ENCODE peak calls at places on chromosome 3, in four cellular contexts. A is BE2C, Q is neural crest cell, H is DND-41. Z is an unnamed sample.

GRCh38 chr3:34362910-34363309 is 564.5 kb downstream of the PDCD6IP start:
- DNase-seq in A (no peak), Q (no peak), H (no peak), Z (no peak)

GRCh38 chr3:37608061-37608702 is 253.5 kb upstream of the CTDSPL start:
- DNase-seq in H (no peak), A (no peak), Q (no peak), Z (no peak)

GRCh38 chr3:29533992-29534391 is 253.1 kb downstream of the RBMS3 start:
- DNase-seq in Q (no peak), A (no peak), H (no peak), Z (no peak)

GRCh38 chr3:98645039-98645438 is 51.6 kb upstream of the CPOX start:
- DNase-seq in H (peak), Q (no peak), A (no peak), Z (no peak)

GRCh38 chr3:126527455-126528211 is 3.7 kb downstream of the CHST13 start:
- DNase-seq in H (no peak), Q (no peak), A (no peak), Z (no peak)

GRCh38 chr3:130963444-130963843 is 63.2 kb downstream of the ASTE1 start:
- DNase-seq in A (no peak), Q (no peak), H (no peak), Z (no peak)

GRCh38 chr3:149042766-149043386 is 43.5 kb downstream of the HLTF start:
- DNase-seq in H (no peak), A (no peak), Q (no peak), Z (no peak)

GRCh38 chr3:140091143-140091542 is 156.2 kb downstream of the CLSTN2 start:
- DNase-seq in H (no peak), A (peak), Q (no peak), Z (no peak)

GRCh38 chr3:172129868-172130751 is 90.7 kb downstream of the FNDC3B start:
- DNase-seq in A (peak), H (no peak), Q (no peak), Z (peak)

GRCh38 chr3:107124885-107125284 is 252.4 kb upstream of the CCDC54 start:
- DNase-seq in H (no peak), Q (no peak), A (peak), Z (no peak)

GRCh38 chr3:41920406-41920970 is 41.4 kb downstream of the ULK4 start:
- DNase-seq in H (no peak), A (no peak), Q (no peak), Z (no peak)

GRCh38 chr3:187261541-187261969 is 30.0 kb downstream of the MASP1 start:
- DNase-seq in Q (no peak), H (no peak), A (no peak), Z (no peak)

GRCh38 chr3:31450345-31450744 is 82.4 kb upstream of the STT3B start:
- DNase-seq in Q (no peak), A (no peak), H (no peak), Z (no peak)

GRCh38 chr3:50442940-50443579 is 60.4 kb downstream of the CACNA2D2 start:
- DNase-seq in Q (no peak), A (no peak), H (no peak), Z (no peak)

GRCh38 chr3:12759097-12759679 is at the start of gene TMEM40:
- DNase-seq in A (no peak), Q (no peak), H (no peak), Z (no peak)

GRCh38 chr3:111584724-111585123 is 10.4 kb downstream of the ZBED2 start:
- DNase-seq in A (no peak), H (no peak), Q (no peak), Z (no peak)

DNA sequence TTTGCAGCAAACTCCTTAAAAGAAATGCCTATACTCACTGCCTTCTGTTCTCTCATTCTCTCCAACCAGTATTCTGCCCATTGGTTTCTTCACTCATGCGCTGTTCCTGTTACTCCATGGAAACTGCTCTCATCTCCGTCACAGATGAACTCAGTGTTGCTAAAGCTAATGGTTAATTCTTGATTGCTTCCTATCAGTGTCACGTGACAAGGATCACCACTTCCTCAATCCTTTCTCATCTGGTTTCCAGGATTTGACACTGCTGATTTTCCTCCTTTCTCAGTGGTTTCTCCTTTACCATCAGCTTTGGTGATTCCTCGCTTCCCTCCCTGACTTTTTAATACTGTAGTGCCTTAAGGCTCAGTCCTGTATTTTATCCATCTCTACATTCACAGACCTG is 2.5 kb downstream of the DPH3 start:
- DNase-seq in A (no peak), Q (no peak), H (no peak), Z (no peak)
- TF ChIP-seq CTCF in A (no peak), Q (no peak), H (no peak), Z (no peak)

DNA sequence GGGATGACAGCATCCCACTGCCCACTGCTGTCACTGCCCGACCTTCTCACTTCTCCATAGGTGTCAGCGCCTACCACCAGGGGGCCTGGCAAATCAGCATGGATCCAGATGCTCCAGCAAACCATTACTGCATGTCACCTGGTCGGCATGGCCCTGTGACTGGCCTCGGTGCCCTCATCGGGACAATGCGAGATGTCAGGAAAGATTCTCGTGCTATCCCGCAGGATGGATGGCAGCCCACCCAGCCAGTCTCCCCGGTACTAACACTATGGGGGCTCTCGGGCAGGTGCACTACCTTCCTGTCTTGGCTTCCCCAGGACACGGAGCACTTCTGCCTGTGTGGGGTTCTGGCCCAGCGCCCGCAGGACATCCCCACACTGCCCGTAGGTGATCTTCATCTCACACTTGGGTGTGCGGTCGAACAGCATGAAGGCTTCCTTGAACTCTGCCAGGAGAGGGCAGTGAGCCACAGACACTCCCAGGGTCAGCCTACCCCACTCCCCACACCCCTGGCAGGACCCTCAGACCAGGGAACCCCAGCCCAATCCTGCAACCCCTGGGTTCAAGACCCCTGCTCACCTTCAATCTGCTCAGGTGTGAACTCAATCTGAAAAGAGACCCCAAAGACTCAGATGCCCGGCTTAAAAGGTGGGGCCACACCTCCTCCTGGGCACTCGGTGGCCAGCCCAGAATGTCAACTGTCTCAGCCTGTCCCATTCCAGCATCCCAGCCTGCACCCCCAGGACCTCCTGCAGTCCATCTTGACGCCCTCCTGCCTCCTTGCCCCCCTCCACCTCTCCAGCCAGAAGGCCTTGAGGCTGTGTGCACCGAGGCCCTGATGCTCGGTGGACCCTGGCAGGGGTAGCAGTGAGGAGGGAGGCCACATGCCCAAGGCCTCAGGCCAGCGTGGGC is 2.6 kb downstream of the MYL3 start:
- DNase-seq in H (peak), Q (no peak), A (peak), Z (peak)
- TF ChIP-seq CTCF in H (peak), Q (peak), A (peak), Z (peak)

GRCh38 chr3:14425574-14426304 is 23.3 kb downstream of the SLC6A6 start:
- DNase-seq in H (peak), A (no peak), Q (no peak), Z (peak)
- TF ChIP-seq CTCF in H (peak), A (peak), Q (no peak), Z (no peak)

GRCh38 chr3:74523811-74524210 is 90.6 kb downstream of the CNTN3 start:
- DNase-seq in Q (no peak), H (no peak), A (no peak), Z (no peak)
- TF ChIP-seq CTCF in Q (no peak), H (no peak), A (no peak), Z (no peak)